ENCODE peak calls at places on chromosomes 2 and 18, in seven cellular contexts. M is mesenteric fat pad; O is PC-9; Y is NCI-H774; N is stimulated activated CD4-positive, alpha-beta T cell treated with anti-CD3 and anti-CD28 coated beads, TNF-alpha, amount 100 ng/mL, for 1 hour; C is cardiac muscle cell; W is Caki2. S is an unnamed sample.

GRCh38 chr2:28621172-28622100 is 125.6 kb downstream of the PLB1 start:
- DNase-seq in M (no peak), Y (peak), N (peak), C (peak), W (peak), O (peak), S (peak)

GRCh38 chr2:138827426-138828054 is 47.4 kb upstream of the NXPH2 start:
- DNase-seq in M (no peak), N (no peak), C (peak), Y (peak), O (peak), W (peak), S (peak)

GRCh38 chr2:185628985-185629384 is 109.6 kb upstream of the FSIP2 start:
- DNase-seq in C (no peak), O (no peak), Y (no peak), W (no peak), M (no peak), N (no peak), S (peak)

GRCh38 chr2:121266543-121267106 is 18.4 kb downstream of the TFCP2L1 start:
- DNase-seq in W (no peak), O (no peak), Y (no peak), M (peak), C (no peak), N (no peak), S (peak)

GRCh38 chr2:19871836-19872235 is 29.9 kb downstream of the TTC32 start:
- DNase-seq in O (no peak), W (no peak), N (no peak), M (peak), C (no peak), Y (no peak), S (no peak)

GRCh38 chr2:489084-489483 is 188.1 kb downstream of the TMEM18 start:
- DNase-seq in M (no peak), W (no peak), O (no peak), C (no peak), N (no peak), Y (no peak), S (no peak)

GRCh38 chr2:188978291-188979081 is 4.3 kb downstream of the COL3A1 start:
- DNase-seq in C (peak), O (no peak), N (no peak), W (peak), Y (no peak), M (no peak), S (peak)

GRCh38 chr2:54476852-54477251 is 20.7 kb downstream of the SPTBN1 start:
- DNase-seq in O (no peak), C (no peak), W (no peak), N (no peak), Y (no peak), M (no peak), S (no peak)

GRCh38 chr18:61127714-61128485 is 205.3 kb upstream of the CDH20 start:
- DNase-seq in Y (peak), C (no peak), W (no peak), N (no peak), O (no peak), M (no peak), S (peak)

GRCh38 chr2:128798502-128799283 is 480.0 kb upstream of the HS6ST1 start:
- DNase-seq in O (no peak), W (no peak), Y (no peak), C (no peak), N (no peak), M (peak), S (no peak)

GRCh38 chr2:211867845-211868361 is 670.7 kb downstream of the ERBB4 start:
- DNase-seq in N (no peak), C (no peak), O (peak), W (peak), M (no peak), Y (no peak), S (peak)

GRCh38 chr2:203396667-203397066 is 68.5 kb downstream of the ABI2 start:
- DNase-seq in M (no peak), W (no peak), O (no peak), N (no peak), Y (no peak), C (peak), S (peak)

GRCh38 chr2:42316910-42317309 is 44.1 kb downstream of the COX7A2L start:
- DNase-seq in W (no peak), C (no peak), M (no peak), O (no peak), N (no peak), Y (no peak), S (no peak)

GRCh38 chr2:26590960-26591618 is 50.1 kb downstream of the CIB4 start:
- DNase-seq in Y (no peak), M (peak), O (no peak), C (no peak), N (no peak), W (peak), S (peak)

GRCh38 chr18:10252952-10253680 is 201.3 kb upstream of the APCDD1 start:
- DNase-seq in Y (peak), N (no peak), W (no peak), O (no peak), M (no peak), C (no peak), S (peak)

GRCh38 chr2:52880872-52881271 is 886.7 kb upstream of the CHAC2 start:
- DNase-seq in C (no peak), M (no peak), W (peak), N (no peak), O (no peak), Y (no peak), S (peak)

GRCh38 chr2:156727867-156728266 is 291.7 kb downstream of the GPD2 start:
- DNase-seq in Y (no peak), M (no peak), W (no peak), N (no peak), C (no peak), O (no peak), S (peak)

GRCh38 chr18:76978616-76979015 is 154.0 kb downstream of the MBP start:
- DNase-seq in M (no peak), C (no peak), Y (no peak), N (no peak), W (no peak), O (no peak), S (no peak)

GRCh38 chr2:237806334-237806733 is 7.8 kb downstream of the RBM44 start:
- DNase-seq in C (no peak), N (no peak), W (no peak), Y (no peak), O (no peak), M (no peak), S (no peak)

GRCh38 chr2:20249170-20249569 is 24.2 kb upstream of the SDC1 start:
- DNase-seq in Y (no peak), O (no peak), C (no peak), N (no peak), W (no peak), M (no peak), S (no peak)

GRCh38 chr2:3636586-3637310 is 21.3 kb upstream of the ALLC start:
- DNase-seq in M (peak), N (no peak), W (no peak), Y (no peak), O (no peak), C (no peak), S (no peak)